ENCODE peak calls at places on chromosomes 2 and 18, in four cellular contexts. A, I, B and S are unnamed samples. For H3K4me1, the result is how much of the 10 kb centered on the place peaks cover.

GRCh38 chr2:219538488-219539294 is 4.9 kb downstream of the CHPF start:
- DNase-seq in B (no peak), I (peak), A (no peak), S (no peak)

GRCh38 chr18:77157312-77157711 is 24.7 kb upstream of the MBP start:
- DNase-seq in I (no peak), B (no peak), A (no peak), S (no peak)

GRCh38 chr2:191758420-191759199 is 80.7 kb downstream of the NABP1 start:
- DNase-seq in I (peak), B (peak), A (peak), S (no peak)

GRCh38 chr18:45384137-45384998 is 230.9 kb upstream of the SLC14A2 start:
- DNase-seq in I (peak), B (peak), A (no peak), S (peak)

GRCh38 chr2:232927793-232928563 is 57.9 kb downstream of the SNORC start:
- DNase-seq in A (no peak), I (no peak), B (peak), S (no peak)

GRCh38 chr2:66435963-66436362 is 1.0 kb downstream of the MEIS1 start:
- DNase-seq in A (no peak), I (no peak), B (no peak), S (no peak)

GRCh38 chr2:226185613-226186211 is 613.9 kb downstream of the IRS1 start:
- DNase-seq in B (no peak), I (peak), A (no peak), S (no peak)

GRCh38 chr2:189014426-189015138 is 40.4 kb downstream of the COL3A1 start:
- DNase-seq in I (peak), B (peak), A (no peak), S (no peak)

GRCh38 chr2:29014811-29015414 is 33.8 kb downstream of the TOGARAM2 start:
- DNase-seq in B (peak), I (peak), A (peak), S (peak)

GRCh38 chr2:119066272-119066804 is 92.2 kb downstream of the C1QL2 start:
- DNase-seq in B (no peak), A (no peak), I (no peak), S (no peak)

GRCh38 chr2:162073776-162074578 is at the start of gene DPP4:
- DNase-seq in A (peak), I (peak), B (peak), S (no peak)

GRCh38 chr2:191218292-191218898 is 26.8 kb upstream of the MYO1B start:
- DNase-seq in A (no peak), B (peak), I (peak), S (no peak)

GRCh38 chr18:7750966-7751365 is 183.8 kb downstream of the PTPRM start:
- DNase-seq in A (no peak), I (no peak), B (no peak), S (no peak)

GRCh38 chr2:38213619-38214018 is 137.7 kb upstream of the CYP1B1 start:
- DNase-seq in A (no peak), I (no peak), B (no peak), S (no peak)

GRCh38 chr2:113234721-113235346 is 43.9 kb downstream of the PAX8 start:
- DNase-seq in B (no peak), I (peak), A (no peak), S (no peak)

GRCh38 chr2:117763806-117764205 is 50.7 kb upstream of the DDX18 start:
- DNase-seq in B (peak), A (no peak), I (no peak), S (no peak)

GRCh38 chr2:71505086-71505769 is 51.9 kb downstream of the DYSF start:
- DNase-seq in A (no peak), B (peak), I (no peak), S (no peak)

GRCh38 chr2:109355192-109355843 is 226.3 kb downstream of the SH3RF3 start:
- DNase-seq in I (no peak), B (no peak), A (no peak), S (no peak)

GRCh38 chr2:158786897-158787296 is 8.2 kb upstream of the DAPL1 start:
- DNase-seq in I (no peak), A (no peak), B (no peak), S (no peak)

GRCh38 chr2:54459037-54459441 is 2.9 kb downstream of the SPTBN1 start:
- DNase-seq in B (no peak), I (peak), A (no peak), S (peak)

GRCh38 chr2:120239488-120240287 is 13.0 kb upstream of the RALB start:
- DNase-seq in I (peak), A (no peak), B (peak), S (no peak)

GRCh38 chr18:13261658-13262357 is 43.2 kb downstream of the LDLRAD4 start:
- DNase-seq in I (no peak), A (no peak), B (no peak), S (no peak)

GRCh38 chr2:131445896-131446295 is 30.0 kb upstream of the TUBA3D start:
- DNase-seq in A (no peak), B (no peak), I (no peak), S (no peak)

GRCh38 chr2:207133862-207134519 is 31.8 kb downstream of the KLF7 start:
- DNase-seq in I (peak), B (peak), A (peak), S (peak)

DNA sequence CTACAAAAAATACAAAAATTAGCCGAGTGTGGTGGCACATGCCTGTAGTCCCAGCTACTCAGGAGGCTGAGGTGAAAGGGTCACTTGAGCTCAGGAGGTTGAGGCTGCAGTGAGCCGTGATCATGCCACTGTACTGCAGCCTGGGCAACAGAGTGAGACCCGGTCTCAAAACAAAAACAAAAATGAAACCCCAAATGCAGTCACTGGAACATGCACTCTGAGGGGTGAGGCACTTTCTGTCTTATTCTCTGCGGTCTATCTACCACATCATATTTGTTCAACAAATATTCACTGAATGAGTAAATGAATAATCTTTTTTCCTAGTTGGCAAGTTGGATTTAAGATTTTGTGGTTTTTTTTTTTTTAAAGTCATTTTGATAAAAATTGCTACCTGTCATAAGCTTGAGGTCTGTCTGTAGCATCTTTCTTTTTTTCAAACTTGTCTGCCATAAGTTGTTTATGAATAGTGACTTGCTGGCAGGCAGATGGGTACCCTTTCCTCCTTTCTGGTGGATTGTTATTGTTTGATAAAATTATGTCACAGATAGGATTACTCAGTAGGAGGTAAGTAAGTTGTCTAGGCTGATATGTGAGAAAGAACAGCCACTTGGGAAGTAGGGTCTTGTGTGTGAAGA is 11.8 kb downstream of the CHRNA1 start:
- DNase-seq in A (no peak), B (no peak), I (no peak), S (no peak)
- H3K27ac ChIP-seq in A (no peak), B (no peak), I (no peak), S (no peak)

GRCh38 chr2:65070856-65071255 is 14.6 kb downstream of the CEP68 start:
- DNase-seq in I (no peak), A (no peak), B (no peak), S (no peak)

GRCh38 chr2:65070172-65070830 is 14.1 kb downstream of the CEP68 start:
- DNase-seq in I (peak), A (no peak), B (no peak), S (peak)

GRCh38 chr2:65072181-65072970 is 16.2 kb downstream of the CEP68 start:
- DNase-seq in I (no peak), A (no peak), B (no peak), S (no peak)

GRCh38 chr2:65069425-65069824 is 13.2 kb downstream of the CEP68 start:
- DNase-seq in I (no peak), A (no peak), B (no peak), S (no peak)

DNA sequence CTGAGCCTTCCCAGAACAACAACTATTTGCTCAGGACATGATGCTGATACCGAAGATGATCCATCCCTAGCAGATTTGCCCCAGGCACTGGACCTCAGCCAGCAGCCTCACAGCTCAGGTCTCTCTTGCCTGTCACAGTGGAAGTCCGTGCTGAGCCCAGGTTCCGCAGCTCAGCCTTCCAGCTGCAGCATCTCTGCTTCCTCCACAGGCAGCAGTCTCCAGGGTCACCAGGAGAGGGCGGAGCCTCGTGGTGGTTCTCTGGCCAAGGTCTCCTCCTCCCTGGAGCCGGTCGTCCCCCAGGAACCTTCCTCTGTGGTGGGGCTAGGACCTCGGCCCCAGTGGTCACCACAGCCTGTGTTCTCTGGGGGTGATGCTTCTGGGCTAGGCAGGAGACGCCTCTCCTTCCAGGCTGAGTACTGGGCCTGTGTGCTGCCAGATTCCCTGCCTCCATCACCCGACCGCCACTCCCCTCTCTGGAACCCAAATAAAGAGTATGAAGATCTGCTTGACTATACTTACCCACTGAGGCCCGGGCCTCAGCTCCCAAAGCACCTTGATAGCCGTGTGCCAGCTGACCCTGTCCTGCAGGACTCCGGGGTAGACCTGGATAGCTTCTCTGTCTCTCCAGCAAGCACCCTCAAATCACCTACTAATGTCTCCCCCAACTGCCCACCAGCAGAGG is 15.4 kb downstream of the CEP68 start:
- DNase-seq in A (no peak), B (peak), I (no peak), S (no peak)
- H3K4me1 ChIP-seq in A (half or more), B (under half), I (under half), S (half or more)

GRCh38 chr2:149413487-149413886 is 83.1 kb downstream of the LYPD6 start:
- DNase-seq in A (no peak), B (no peak), I (no peak), S (no peak)

GRCh38 chr2:149409506-149409905 is 79.1 kb downstream of the LYPD6 start:
- DNase-seq in I (no peak), A (no peak), B (no peak), S (no peak)

GRCh38 chr2:149410701-149411484 is 80.5 kb downstream of the LYPD6 start:
- DNase-seq in I (peak), B (no peak), A (no peak), S (no peak)
- H3K27ac ChIP-seq in I (no peak), B (no peak), A (no peak), S (no peak)

GRCh38 chr2:237645261-237645660 is 17.9 kb downstream of the LRRFIP1 start:
- DNase-seq in B (no peak), I (no peak), A (no peak), S (no peak)
- H3K4me1 ChIP-seq in B (under half), I (under half), A (under half), S (half or more)

DNA sequence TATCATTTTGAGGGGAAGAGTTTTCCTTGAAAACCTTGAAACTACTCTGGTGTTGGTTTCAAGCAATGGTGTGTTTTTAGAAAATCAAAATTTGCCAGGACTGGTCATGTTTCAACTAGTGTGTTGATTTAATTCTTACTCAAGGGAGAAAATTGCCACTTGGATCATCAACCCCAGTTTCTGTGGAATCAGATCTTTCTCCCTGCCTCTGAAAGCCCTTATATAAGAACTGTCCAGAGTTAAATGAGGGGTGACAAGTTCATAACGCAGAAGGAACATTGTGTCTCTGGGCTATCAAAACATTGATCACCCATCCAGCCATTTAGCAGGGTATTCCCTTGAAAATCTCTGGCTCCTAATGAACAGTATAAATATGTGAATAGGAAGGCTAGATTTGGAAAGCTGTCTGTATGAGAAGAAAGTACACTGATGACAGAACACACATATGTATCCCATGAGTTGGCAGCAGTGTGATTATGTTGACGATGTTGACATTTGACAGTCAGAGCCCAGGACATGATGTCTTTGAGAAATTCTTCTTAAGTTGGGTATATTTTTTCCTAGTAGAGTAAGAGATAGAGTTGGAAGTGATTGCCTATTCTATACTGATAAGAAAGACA is 43.5 kb upstream of the RAPH1 start:
- DNase-seq in A (no peak), B (no peak), I (no peak), S (no peak)
- H3K27ac ChIP-seq in A (peak), B (peak), I (no peak), S (peak)

GRCh38 chr2:217941886-217942728 is 60.7 kb downstream of the TNS1 start:
- DNase-seq in I (no peak), B (no peak), A (no peak), S (no peak)

GRCh38 chr2:217941339-217941738 is 61.5 kb downstream of the TNS1 start:
- DNase-seq in A (no peak), I (no peak), B (no peak), S (no peak)

GRCh38 chr2:217939629-217940245 is 63.1 kb downstream of the TNS1 start:
- DNase-seq in A (peak), I (no peak), B (no peak), S (no peak)

GRCh38 chr2:217939220-217939619 is 63.6 kb downstream of the TNS1 start:
- DNase-seq in A (no peak), I (no peak), B (no peak), S (no peak)

GRCh38 chr2:217940261-217941220 is 62.3 kb downstream of the TNS1 start:
- DNase-seq in A (peak), I (no peak), B (no peak), S (no peak)
- H3K4me1 ChIP-seq in A (half or more), I (half or more), B (half or more), S (half or more)

DNA sequence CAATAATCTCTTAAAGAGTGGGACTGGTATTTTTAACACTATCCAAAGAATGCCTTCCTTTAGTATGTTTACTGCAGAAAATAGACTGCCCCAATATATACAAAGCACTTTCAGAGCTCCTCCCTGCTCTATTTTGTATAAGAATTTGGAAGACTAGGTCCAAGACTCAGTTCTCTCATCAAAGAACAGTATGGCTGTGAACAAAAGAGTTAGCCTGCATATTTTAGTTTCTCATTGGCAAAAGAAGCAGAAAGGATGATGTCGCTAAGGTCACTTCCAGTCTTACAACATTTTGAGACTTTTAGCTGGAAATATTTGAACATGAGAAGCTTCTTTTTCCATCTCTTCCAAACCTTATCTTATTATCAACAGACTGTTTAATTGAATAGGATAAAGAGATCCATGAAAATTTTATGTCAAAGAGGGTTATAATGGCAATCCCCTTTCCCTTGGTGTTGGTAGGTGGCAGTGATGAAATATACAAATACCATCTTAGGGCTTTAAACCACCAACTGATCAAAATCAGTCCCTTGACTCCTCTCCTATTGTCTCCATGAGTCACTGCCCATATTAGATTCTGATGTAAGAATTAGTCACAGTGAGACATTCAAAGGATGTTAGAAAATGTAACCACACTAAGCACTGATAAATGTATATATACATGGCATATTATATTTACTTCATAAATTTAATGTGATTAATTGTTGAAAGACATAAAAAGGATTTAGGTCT is 266.9 kb upstream of the DSEL start:
- DNase-seq in I (peak), A (no peak), B (no peak), S (no peak)
- H3K27ac ChIP-seq in I (peak), A (no peak), B (no peak), S (no peak)